ENCODE peak calls at places on chromosomes 12 and 14, in four cellular contexts. Y, P, H and T are unnamed samples.
A peak's percentile ranks its signal among the peaks of the same experiment; 100 is the strongest.

GRCh38 chr12:32178341-32179010 is 71.8 kb downstream of the BICD1 start:
- DNase-seq in Y (no peak), P (no peak), H (no peak), T (no peak)

GRCh38 chr12:2270846-2271245 is 218.1 kb downstream of the CACNA1C start:
- DNase-seq in Y (no peak), P (no peak), H (no peak), T (no peak)

GRCh38 chr12:12156116-12156515 is 85.4 kb downstream of the BCL2L14 start:
- DNase-seq in Y (no peak), P (no peak), H (no peak), T (no peak)

GRCh38 chr14:28867571-28867970 is 101.0 kb downstream of the FOXG1 start:
- DNase-seq in Y (no peak), P (peak; percentile 19), H (no peak), T (no peak)

GRCh38 chr12:48183876-48184548 is 568 bp downstream of the CCDC184 start:
- DNase-seq in Y (peak; percentile 54), P (no peak), H (no peak), T (peak; percentile 60)

GRCh38 chr14:87805315-87805723 is 187.7 kb downstream of the GALC start:
- DNase-seq in Y (peak; percentile 76), P (peak; percentile 74), H (no peak), T (peak; percentile 29)

GRCh38 chr12:12582895-12583303 is 20.2 kb upstream of the DUSP16 start:
- DNase-seq in Y (no peak), P (peak; percentile 35), H (no peak), T (no peak)

GRCh38 chr12:14843425-14843887 is at the start of gene ART4:
- DNase-seq in Y (no peak), P (no peak), H (no peak), T (no peak)

GRCh38 chr12:66709893-66710292 is 31.0 kb upstream of the GRIP1 start:
- DNase-seq in Y (no peak), P (no peak), H (no peak), T (no peak)

GRCh38 chr12:68536885-68537284 is 73.8 kb upstream of the RAP1B start:
- DNase-seq in Y (no peak), P (no peak), H (no peak), T (no peak)

GRCh38 chr12:81644503-81644902 is 114.6 kb downstream of the PPFIA2 start:
- DNase-seq in Y (peak; percentile 63), P (peak; percentile 44), H (peak; percentile 33), T (no peak)

GRCh38 chr12:70197362-70197744 is 45.9 kb upstream of the CNOT2 start:
- DNase-seq in Y (no peak), P (no peak), H (no peak), T (no peak)

GRCh38 chr12:88775742-88776151 is 195.5 kb upstream of the KITLG start:
- DNase-seq in Y (no peak), P (no peak), H (no peak), T (no peak)

GRCh38 chr12:62957233-62957953 is 22.4 kb upstream of the PPM1H start:
- DNase-seq in Y (peak; percentile 63), P (no peak), H (no peak), T (no peak)

GRCh38 chr12:29818925-29819324 is 35.2 kb upstream of the TMTC1 start:
- DNase-seq in Y (no peak), P (no peak), H (no peak), T (no peak)

GRCh38 chr12:49347307-49348237 is 884 bp downstream of the DNAJC22 start:
- DNase-seq in Y (peak; percentile 83), P (peak; percentile 90), H (peak; percentile 89), T (no peak)

GRCh38 chr14:100698719-100699448 is 27.8 kb upstream of the DLK1 start:
- DNase-seq in Y (no peak), P (no peak), H (no peak), T (no peak)

GRCh38 chr12:12538535-12538934 is 24.1 kb downstream of the DUSP16 start:
- DNase-seq in Y (no peak), P (no peak), H (no peak), T (no peak)

GRCh38 chr14:73764881-73765280 is 50.7 kb upstream of the PNMA1 start:
- DNase-seq in Y (no peak), P (no peak), H (no peak), T (no peak)

GRCh38 chr14:24162083-24162482 is 1.0 kb downstream of the IRF9 start:
- DNase-seq in Y (no peak), P (peak; percentile 49), H (no peak), T (no peak)

GRCh38 chr12:94561943-94562411 is 88.4 kb downstream of the TMCC3 start:
- DNase-seq in Y (no peak), P (peak; percentile 21), H (no peak), T (no peak)

GRCh38 chr12:67068204-67068731 is 200.9 kb upstream of the CAND1 start:
- DNase-seq in Y (peak; percentile 76), P (no peak), H (no peak), T (peak; percentile 61)

GRCh38 chr12:24482882-24483604 is 465.9 kb downstream of the BCAT1 start:
- DNase-seq in Y (no peak), P (peak; percentile 36), H (no peak), T (no peak)

GRCh38 chr12:132955094-132955932 is 793 bp downstream of the ZNF605 start:
- DNase-seq in Y (peak; percentile 52), P (peak; percentile 70), H (no peak), T (peak; percentile 66)

GRCh38 chr14:89543420-89543790 is 126.4 kb upstream of the FOXN3 start:
- DNase-seq in Y (peak; percentile 58), P (peak; percentile 57), H (no peak), T (no peak)

GRCh38 chr14:105581551-105582341 is 55.4 kb downstream of the TMEM121 start:
- DNase-seq in Y (no peak), P (no peak), H (no peak), T (no peak)

GRCh38 chr14:51104467-51104866 is 9.6 kb upstream of the TRIM9 start:
- DNase-seq in Y (no peak), P (no peak), H (no peak), T (no peak)

GRCh38 chr12:78963439-78964222 is 99.1 kb downstream of the SYT1 start:
- DNase-seq in Y (no peak), P (peak; percentile 75), H (peak; percentile 33), T (no peak)

GRCh38 chr12:25854991-25855390 is 103.5 kb upstream of the RASSF8 start:
- DNase-seq in Y (no peak), P (no peak), H (no peak), T (no peak)

GRCh38 chr12:115378296-115378695 is 694.3 kb upstream of the TBX3 start:
- DNase-seq in Y (no peak), P (no peak), H (no peak), T (no peak)

GRCh38 chr14:55272415-55272786 is 1.2 kb downstream of the FBXO34 start:
- DNase-seq in Y (no peak), P (no peak), H (no peak), T (no peak)

GRCh38 chr14:106842687-106843086 is 1316.3 kb downstream of the TMEM121 start:
- DNase-seq in Y (no peak), P (no peak), H (no peak), T (no peak)

GRCh38 chr12:79223210-79223609 is 358.6 kb downstream of the SYT1 start:
- DNase-seq in Y (no peak), P (no peak), H (no peak), T (no peak)

GRCh38 chr14:72692678-72693077 is 201.2 kb downstream of the DPF3 start:
- DNase-seq in Y (peak; percentile 72), P (no peak), H (no peak), T (no peak)

GRCh38 chr12:30691122-30691879 is 4.4 kb downstream of the IPO8 start:
- DNase-seq in Y (no peak), P (peak; percentile 73), H (no peak), T (no peak)

GRCh38 chr14:24801024-24801423 is 167.0 kb upstream of the GZMB start:
- DNase-seq in Y (no peak), P (no peak), H (no peak), T (no peak)

GRCh38 chr12:131139363-131140068 is 185.8 kb downstream of the ADGRD1 start:
- DNase-seq in Y (no peak), P (no peak), H (no peak), T (no peak)

GRCh38 chr14:30296956-30297405 is 262.0 kb upstream of the G2E3 start:
- DNase-seq in Y (no peak), P (no peak), H (no peak), T (no peak)

GRCh38 chr14:65485516-65485915 is 73.0 kb downstream of the FUT8 start:
- DNase-seq in Y (peak; percentile 25), P (no peak), H (no peak), T (no peak)
- H3K79me2 ChIP-seq in Y (no peaks in the 10 kb centered on the region), P (no peaks in the 10 kb centered on the region), H (no peaks in the 10 kb centered on the region), T (no peaks in the 10 kb centered on the region)

GRCh38 chr14:95317817-95318343 is 1.8 kb downstream of the CLMN start:
- DNase-seq in Y (no peak), P (no peak), H (no peak), T (no peak)
- H3K79me2 ChIP-seq in Y (no peaks in the 10 kb centered on the region), P (no peaks in the 10 kb centered on the region), H (peaks cover 20% of the 10 kb centered on the region), T (no peaks in the 10 kb centered on the region)

GRCh38 chr12:122392411-122392810 is 30.1 kb downstream of the CLIP1 start:
- DNase-seq in Y (no peak), P (no peak), H (no peak), T (no peak)

GRCh38 chr12:122385171-122386041 is 37.1 kb downstream of the CLIP1 start:
- DNase-seq in Y (peak; percentile 23), P (no peak), H (no peak), T (no peak)

GRCh38 chr12:122393822-122394221 is 28.6 kb downstream of the CLIP1 start:
- DNase-seq in Y (no peak), P (no peak), H (no peak), T (no peak)

GRCh38 chr12:122394626-122395194 is 27.8 kb downstream of the CLIP1 start:
- DNase-seq in Y (no peak), P (no peak), H (no peak), T (no peak)

GRCh38 chr12:122389677-122390076 is 32.8 kb downstream of the CLIP1 start:
- DNase-seq in Y (no peak), P (no peak), H (no peak), T (no peak)
- H3K79me2 ChIP-seq in Y (peaks cover 3% of the 10 kb centered on the region), P (peaks cover 62% of the 10 kb centered on the region), H (peaks cover 51% of the 10 kb centered on the region), T (no peaks in the 10 kb centered on the region)

DNA sequence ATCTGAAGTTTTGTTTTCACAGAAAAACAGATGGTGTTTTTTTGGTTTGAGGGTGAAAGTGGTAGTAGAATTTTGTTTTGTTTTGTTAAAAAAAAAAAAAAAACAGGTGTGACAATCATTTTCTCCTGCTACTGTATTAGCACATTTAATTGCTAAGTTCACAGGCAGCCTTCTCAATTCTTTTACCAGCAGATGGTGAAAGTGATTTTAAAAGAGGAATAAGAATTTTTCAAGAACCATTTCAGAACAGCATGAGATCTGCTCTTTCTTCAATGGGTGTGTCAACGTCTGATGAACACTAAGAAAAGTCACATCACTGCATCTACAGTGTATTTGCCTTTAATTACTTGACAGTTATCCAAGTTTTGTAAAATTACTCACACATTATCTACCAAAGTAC is 303.7 kb upstream of the USP15 start:
- DNase-seq in Y (no peak), P (no peak), H (no peak), T (no peak)
- H3K79me2 ChIP-seq in Y (no peaks in the 10 kb centered on the region), P (no peaks in the 10 kb centered on the region), H (no peaks in the 10 kb centered on the region), T (no peaks in the 10 kb centered on the region)